ENCODE peak calls at places on chromosome 13, in six cellular contexts. W is ovary, U is testis, I is IMR-90, O is tibial nerve, N is breast epithelium. R is an unnamed sample.

GRCh38 chr13:99983401-99984133 is 2.0 kb downstream of the ZIC2 start:
- DNase-seq in W (no peak), U (no peak), I (no peak), O (no peak), N (no peak), R (no peak)

GRCh38 chr13:46598140-46598819 is 45.3 kb downstream of the LRCH1 start:
- DNase-seq in W (no peak), U (no peak), I (no peak), O (no peak), N (no peak), R (no peak)

GRCh38 chr13:55219538-55219937 is 1921.2 kb upstream of the PRR20A start:
- DNase-seq in W (no peak), U (no peak), I (no peak), O (no peak), N (no peak), R (no peak)

GRCh38 chr13:30792257-30793000 is 57.1 kb downstream of the ALOX5AP start:
- DNase-seq in W (peak; percentile 80), U (peak; percentile 80), I (peak; percentile 94), O (peak; percentile 49), N (peak; percentile 91), R (peak; percentile 92)

GRCh38 chr13:45527699-45528462 is 63.1 kb downstream of the COG3 start:
- DNase-seq in W (no peak), U (no peak), I (peak; percentile 74), O (no peak), N (no peak), R (no peak)

GRCh38 chr13:113448545-113448884 is 4.8 kb downstream of the ADPRHL1 start:
- DNase-seq in W (peak; percentile 50), U (peak; percentile 51), I (no peak), O (no peak), N (no peak), R (peak; percentile 63)

GRCh38 chr13:84870190-84870589 is 929.0 kb downstream of the SLITRK6 start:
- DNase-seq in W (no peak), U (no peak), I (no peak), O (no peak), N (no peak), R (no peak)

GRCh38 chr13:28718538-28719226 is at the start of gene SLC46A3:
- DNase-seq in W (peak; percentile 98), U (peak; percentile 98), I (peak; percentile 98), O (peak; percentile 97), N (peak; percentile 95), R (peak; percentile 99)

GRCh38 chr13:75492389-75492788 is 10.4 kb upstream of the TBC1D4 start:
- DNase-seq in W (no peak), U (no peak), I (peak; percentile 69), O (no peak), N (no peak), R (no peak)

GRCh38 chr13:40987606-40988280 is 31.4 kb downstream of the ELF1 start:
- DNase-seq in W (no peak), U (no peak), I (peak; percentile 61), O (no peak), N (no peak), R (no peak)

GRCh38 chr13:48412100-48412556 is 785 bp downstream of the LPAR6 start:
- DNase-seq in W (no peak), U (no peak), I (peak; percentile 31), O (no peak), N (no peak), R (no peak)

GRCh38 chr13:23557043-23557442 is 13.2 kb upstream of the TNFRSF19 start:
- DNase-seq in W (no peak), U (no peak), I (no peak), O (no peak), N (no peak), R (no peak)

GRCh38 chr13:98942997-98943396 is 34.9 kb downstream of the DOCK9 start:
- DNase-seq in W (no peak), U (no peak), I (peak; percentile 23), O (no peak), N (no peak), R (no peak)

GRCh38 chr13:27036236-27036981 is 135.2 kb downstream of the USP12 start:
- DNase-seq in W (no peak), U (no peak), I (no peak), O (no peak), N (no peak), R (no peak)

GRCh38 chr13:62875118-62875640 is 1459.5 kb upstream of the PCDH20 start:
- DNase-seq in W (no peak), U (no peak), I (no peak), O (no peak), N (no peak), R (no peak)

GRCh38 chr13:110523838-110524237 is 37.7 kb downstream of the RAB20 start:
- DNase-seq in W (no peak), U (no peak), I (no peak), O (no peak), N (no peak), R (no peak)

GRCh38 chr13:110525328-110526319 is 35.9 kb downstream of the RAB20 start:
- DNase-seq in W (no peak), U (peak; percentile 87), I (no peak), O (no peak), N (no peak), R (peak; percentile 92)

GRCh38 chr13:110523180-110523579 is 38.3 kb downstream of the RAB20 start:
- DNase-seq in W (no peak), U (no peak), I (no peak), O (no peak), N (no peak), R (no peak)

GRCh38 chr13:110521946-110522345 is 39.6 kb downstream of the RAB20 start:
- DNase-seq in W (no peak), U (no peak), I (no peak), O (peak; percentile 47), N (no peak), R (no peak)

DNA sequence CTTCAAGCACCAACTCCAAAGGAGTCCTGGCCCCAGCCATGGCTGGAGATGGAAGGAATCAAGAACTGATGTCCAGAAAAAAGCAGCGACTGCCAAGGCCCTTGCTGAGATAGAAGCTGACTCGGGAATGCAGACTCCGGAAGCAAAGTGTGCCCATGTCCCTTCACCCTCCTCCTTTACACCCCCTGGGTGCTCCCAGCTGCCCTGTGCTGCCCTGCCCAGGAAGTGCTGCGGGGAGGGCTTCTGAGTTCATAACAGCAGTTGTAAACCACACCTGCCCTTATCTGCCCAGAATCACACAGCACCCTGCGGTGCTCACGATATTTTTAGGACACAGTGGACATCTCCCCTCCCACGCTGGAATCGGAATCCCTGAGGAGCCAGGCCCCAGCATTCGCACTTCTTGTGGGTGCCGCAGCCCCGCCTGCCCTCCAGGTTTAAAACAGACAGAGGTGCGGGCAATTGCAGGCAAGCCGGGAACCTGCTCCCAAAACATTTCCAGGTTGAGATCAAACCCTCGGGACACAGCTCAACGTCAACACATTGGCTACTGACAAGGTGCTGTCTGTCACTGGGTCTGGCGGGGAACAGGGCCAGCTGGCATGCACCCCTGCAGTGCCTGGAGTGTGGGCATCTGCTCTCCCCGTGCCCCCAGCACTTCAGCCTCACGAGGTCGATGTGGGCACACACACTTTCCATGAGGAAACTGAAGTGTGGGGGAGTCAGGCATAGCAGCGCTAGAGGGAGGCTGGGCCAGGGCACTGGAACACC is 36.9 kb downstream of the RAB20 start:
- DNase-seq in W (no peak), U (peak; percentile 79), I (no peak), O (no peak), N (peak; percentile 59), R (no peak)
- TF ChIP-seq POLR2A in W (no peak), U (no peak), I (no peak), O (no peak), N (no peak), R (no peak)

DNA sequence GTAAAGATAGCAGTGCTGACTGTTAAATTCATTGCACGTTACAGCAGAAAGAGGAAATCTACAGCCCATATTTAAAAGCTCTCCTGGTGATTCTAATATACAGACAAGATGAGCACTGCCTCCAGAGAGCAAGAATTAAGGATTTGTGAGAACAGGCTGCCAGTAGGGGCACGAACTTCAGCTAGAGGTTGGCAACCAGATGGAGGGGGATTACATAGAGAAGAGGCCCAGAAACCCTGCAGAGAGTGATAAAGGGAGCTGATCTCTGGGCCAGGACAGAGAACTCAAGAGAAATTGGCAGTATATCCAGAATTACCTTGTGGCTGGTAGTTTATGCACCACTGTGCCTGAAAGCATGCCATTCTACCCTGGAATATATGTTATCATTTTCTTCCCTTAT is 144.8 kb downstream of the UFM1 start:
- DNase-seq in W (no peak), U (no peak), I (no peak), O (no peak), N (no peak), R (no peak)
- H3K27ac ChIP-seq in W (no peak overlapping the region), U (no peak overlapping the region), I (no peak overlapping the region), O (no peak overlapping the region), N (no peak overlapping the region), R (no peak overlapping the region)

DNA sequence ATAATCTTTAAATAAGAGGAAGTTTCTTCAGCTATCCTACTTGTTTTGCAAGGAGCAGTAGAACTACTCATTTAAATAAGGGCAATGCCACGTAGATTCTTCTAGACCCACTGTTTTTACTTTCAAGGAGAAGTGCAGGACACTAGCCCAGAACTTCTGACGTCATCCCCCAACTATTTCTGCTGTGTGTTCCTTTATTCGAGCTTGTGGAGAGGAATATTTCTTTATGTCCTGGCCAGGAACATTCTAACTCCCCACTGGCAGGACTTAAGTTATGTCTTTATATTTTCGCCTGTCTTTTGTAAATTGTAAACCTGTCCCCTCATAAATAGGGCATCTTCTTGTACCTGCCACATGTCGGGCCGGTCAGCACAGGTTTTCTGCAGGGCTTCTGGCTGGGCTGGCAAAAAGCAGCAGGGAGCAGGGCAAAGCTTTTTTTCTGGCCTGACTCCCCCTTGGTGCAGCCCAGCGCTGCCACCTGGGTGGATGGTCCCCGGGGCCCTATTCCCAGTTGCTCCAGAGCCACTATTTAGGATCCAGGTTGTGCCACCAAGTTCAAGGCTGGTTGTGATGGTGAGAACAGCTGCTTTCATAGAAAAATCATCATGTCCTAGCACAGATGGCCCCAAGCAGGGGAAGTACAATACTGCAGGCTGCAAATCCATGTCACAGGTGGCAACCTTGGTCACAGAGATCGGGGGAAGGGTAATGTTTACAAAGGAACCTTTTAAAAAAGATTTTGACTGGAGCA is 1.8 kb downstream of the MBNL2 start:
- DNase-seq in W (peak; percentile 57), U (peak; percentile 86), I (peak; percentile 96), O (peak; percentile 81), N (peak; percentile 83), R (peak; percentile 72)
- TF ChIP-seq CTCF in W (peak; percentile 15), U (no peak), I (peak; percentile 0), O (no peak), N (peak; percentile 19), R (no peak)

GRCh38 chr13:74162782-74163181 is 28.6 kb upstream of the KLF12 start:
- DNase-seq in W (no peak), U (no peak), I (no peak), O (no peak), N (no peak), R (no peak)

GRCh38 chr13:74166286-74166685 is 32.1 kb upstream of the KLF12 start:
- DNase-seq in W (no peak), U (no peak), I (peak; percentile 44), O (no peak), N (no peak), R (no peak)

GRCh38 chr13:74158606-74159352 is 24.6 kb upstream of the KLF12 start:
- DNase-seq in W (no peak), U (no peak), I (no peak), O (no peak), N (no peak), R (no peak)

GRCh38 chr13:74158028-74158427 is 23.8 kb upstream of the KLF12 start:
- DNase-seq in W (peak; percentile 25), U (peak; percentile 42), I (peak; percentile 47), O (no peak), N (no peak), R (no peak)

DNA sequence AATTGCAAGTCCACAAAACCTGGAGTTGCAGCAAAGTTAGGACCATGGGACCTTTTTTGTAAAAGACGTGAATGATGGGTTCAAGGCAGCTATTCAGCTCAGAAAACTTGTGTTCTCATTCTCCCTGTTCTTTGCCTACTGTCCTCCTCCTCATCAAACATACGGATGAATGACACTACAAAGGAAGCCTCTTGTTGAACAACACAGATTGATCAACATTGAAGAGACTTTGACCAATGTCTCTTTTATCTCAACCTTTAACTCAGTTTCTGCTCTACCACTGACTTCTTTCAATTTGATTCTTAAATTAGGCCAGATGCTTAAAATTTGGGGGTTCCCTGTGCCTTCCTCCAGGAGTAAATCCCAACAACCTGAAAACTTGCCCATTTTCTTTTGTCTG is 27.9 kb upstream of the KLF12 start:
- DNase-seq in W (no peak), U (no peak), I (no peak), O (no peak), N (no peak), R (no peak)
- TF ChIP-seq POLR2A in W (no peak), U (no peak), I (no peak), O (no peak), N (no peak), R (no peak)